ENCODE peak calls at places on chromosomes 4 and X, in four cellular contexts. One of them, this sample, is unnamed. For H3K4me1, the result is how much of the 10 kb centered on the place peaks cover.

GRCh38 chr4:109910261-109910660 is 2.4 kb upstream of the EGF start:
- DNase-seq in upper lobe of right lung: no peak
- DNase-seq in uterus: no peak
- DNase-seq in H9: no peak
- DNase-seq in this sample: no peak

GRCh38 chr4:30380404-30380998 is 339.7 kb upstream of the PCDH7 start:
- DNase-seq in upper lobe of right lung: no peak
- DNase-seq in uterus: no peak
- DNase-seq in H9: peak
- DNase-seq in this sample: peak

GRCh38 chrX:39854772-39855747 is 242.7 kb downstream of the BCOR start:
- DNase-seq in upper lobe of right lung: no peak
- DNase-seq in uterus: no peak
- DNase-seq in H9: no peak
- DNase-seq in this sample: no peak

GRCh38 chr4:10982305-10982704 is 297.7 kb upstream of the CLNK start:
- DNase-seq in upper lobe of right lung: no peak
- DNase-seq in uterus: no peak
- DNase-seq in H9: peak
- DNase-seq in this sample: no peak

GRCh38 chrX:109732319-109732779 is 708 bp downstream of the ACSL4 start:
- DNase-seq in upper lobe of right lung: no peak
- DNase-seq in uterus: no peak
- DNase-seq in H9: peak
- DNase-seq in this sample: no peak

GRCh38 chrX:107979534-107979933 is 2.6 kb downstream of the TEX13B start:
- DNase-seq in upper lobe of right lung: no peak
- DNase-seq in uterus: no peak
- DNase-seq in H9: no peak
- DNase-seq in this sample: no peak

GRCh38 chr4:120052840-120053239 is 13.8 kb downstream of the MAD2L1 start:
- DNase-seq in upper lobe of right lung: no peak
- DNase-seq in uterus: peak
- DNase-seq in H9: no peak
- DNase-seq in this sample: no peak

GRCh38 chr4:59973496-59973895 is 1226.6 kb upstream of the ADGRL3 start:
- DNase-seq in upper lobe of right lung: no peak
- DNase-seq in uterus: no peak
- DNase-seq in H9: no peak
- DNase-seq in this sample: no peak

GRCh38 chr4:150283689-150284088 is 205.4 kb downstream of the DCLK2 start:
- DNase-seq in upper lobe of right lung: no peak
- DNase-seq in uterus: no peak
- DNase-seq in H9: no peak
- DNase-seq in this sample: no peak

GRCh38 chr4:160947653-160948052 is 1216.1 kb downstream of the FSTL5 start:
- DNase-seq in upper lobe of right lung: no peak
- DNase-seq in uterus: no peak
- DNase-seq in H9: no peak
- DNase-seq in this sample: no peak

GRCh38 chr4:6548201-6548881 is 26.6 kb upstream of the MAN2B2 start:
- DNase-seq in upper lobe of right lung: no peak
- DNase-seq in uterus: no peak
- DNase-seq in H9: peak
- DNase-seq in this sample: no peak

GRCh38 chrX:65686246-65686645 is 18.8 kb downstream of the MSN start:
- DNase-seq in upper lobe of right lung: no peak
- DNase-seq in uterus: no peak
- DNase-seq in H9: no peak
- DNase-seq in this sample: no peak

GRCh38 chr4:54281060-54281781 is 52.1 kb downstream of the PDGFRA start:
- DNase-seq in upper lobe of right lung: no peak
- DNase-seq in uterus: peak
- DNase-seq in H9: no peak
- DNase-seq in this sample: peak

GRCh38 chr4:147060171-147060931 is 114.7 kb upstream of the TTC29 start:
- DNase-seq in upper lobe of right lung: no peak
- DNase-seq in uterus: no peak
- DNase-seq in H9: no peak
- DNase-seq in this sample: no peak

GRCh38 chr4:77349796-77350195 is 192.8 kb downstream of the CCNG2 start:
- DNase-seq in upper lobe of right lung: no peak
- DNase-seq in uterus: no peak
- DNase-seq in H9: no peak
- DNase-seq in this sample: no peak

GRCh38 chr4:142372570-142373300 is 473.4 kb downstream of the INPP4B start:
- DNase-seq in upper lobe of right lung: no peak
- DNase-seq in uterus: no peak
- DNase-seq in H9: no peak
- DNase-seq in this sample: no peak

GRCh38 chrX:70132877-70133302 is 357 bp upstream of the IGBP1 start:
- DNase-seq in upper lobe of right lung: no peak
- DNase-seq in uterus: no peak
- DNase-seq in H9: no peak
- DNase-seq in this sample: no peak

GRCh38 chrX:10759400-10759799 is 139.0 kb upstream of the MID1 start:
- DNase-seq in upper lobe of right lung: no peak
- DNase-seq in uterus: no peak
- DNase-seq in H9: peak
- DNase-seq in this sample: no peak

GRCh38 chrX:10761447-10761846 is 141.1 kb upstream of the MID1 start:
- DNase-seq in upper lobe of right lung: no peak
- DNase-seq in uterus: no peak
- DNase-seq in H9: no peak
- DNase-seq in this sample: no peak

GRCh38 chrX:10754445-10754844 is 134.1 kb upstream of the MID1 start:
- DNase-seq in upper lobe of right lung: no peak
- DNase-seq in uterus: no peak
- DNase-seq in H9: no peak
- DNase-seq in this sample: no peak

GRCh38 chrX:10755477-10756334 is 135.3 kb upstream of the MID1 start:
- DNase-seq in upper lobe of right lung: no peak
- DNase-seq in uterus: peak
- DNase-seq in H9: peak
- DNase-seq in this sample: no peak

GRCh38 chrX:10756365-10756915 is 136.1 kb upstream of the MID1 start:
- DNase-seq in upper lobe of right lung: no peak
- DNase-seq in uterus: peak
- DNase-seq in H9: no peak
- DNase-seq in this sample: no peak
- H3K27ac ChIP-seq in upper lobe of right lung: no peak
- H3K27ac ChIP-seq in uterus: peak
- H3K27ac ChIP-seq in H9: no peak
- H3K27ac ChIP-seq in this sample: no peak

GRCh38 chr4:41802590-41802989 is 54.1 kb upstream of the PHOX2B start:
- DNase-seq in upper lobe of right lung: no peak
- DNase-seq in uterus: no peak
- DNase-seq in H9: no peak
- DNase-seq in this sample: no peak
- H3K4me1 ChIP-seq in upper lobe of right lung: under half
- H3K4me1 ChIP-seq in uterus: under half
- H3K4me1 ChIP-seq in H9: under half
- H3K4me1 ChIP-seq in this sample: under half

GRCh38 chr4:139956436-139957107 is 197.4 kb downstream of the MAML3 start:
- DNase-seq in upper lobe of right lung: no peak
- DNase-seq in uterus: peak
- DNase-seq in H9: no peak
- DNase-seq in this sample: no peak
- H3K27ac ChIP-seq in upper lobe of right lung: peak
- H3K27ac ChIP-seq in uterus: peak
- H3K27ac ChIP-seq in H9: no peak
- H3K27ac ChIP-seq in this sample: no peak

GRCh38 chr4:89556596-89557305 is 249.2 kb upstream of the GPRIN3 start:
- DNase-seq in upper lobe of right lung: no peak
- DNase-seq in uterus: no peak
- DNase-seq in H9: no peak
- DNase-seq in this sample: no peak

GRCh38 chr4:89545315-89545714 is 237.7 kb upstream of the GPRIN3 start:
- DNase-seq in upper lobe of right lung: no peak
- DNase-seq in uterus: no peak
- DNase-seq in H9: no peak
- DNase-seq in this sample: no peak

GRCh38 chr4:89549907-89550306 is 242.3 kb upstream of the GPRIN3 start:
- DNase-seq in upper lobe of right lung: no peak
- DNase-seq in uterus: no peak
- DNase-seq in H9: no peak
- DNase-seq in this sample: no peak

GRCh38 chr4:89551191-89551590 is 243.6 kb upstream of the GPRIN3 start:
- DNase-seq in upper lobe of right lung: no peak
- DNase-seq in uterus: no peak
- DNase-seq in H9: no peak
- DNase-seq in this sample: no peak
- H3K4me1 ChIP-seq in upper lobe of right lung: under half
- H3K4me1 ChIP-seq in uterus: under half
- H3K4me1 ChIP-seq in H9: under half
- H3K4me1 ChIP-seq in this sample: under half

DNA sequence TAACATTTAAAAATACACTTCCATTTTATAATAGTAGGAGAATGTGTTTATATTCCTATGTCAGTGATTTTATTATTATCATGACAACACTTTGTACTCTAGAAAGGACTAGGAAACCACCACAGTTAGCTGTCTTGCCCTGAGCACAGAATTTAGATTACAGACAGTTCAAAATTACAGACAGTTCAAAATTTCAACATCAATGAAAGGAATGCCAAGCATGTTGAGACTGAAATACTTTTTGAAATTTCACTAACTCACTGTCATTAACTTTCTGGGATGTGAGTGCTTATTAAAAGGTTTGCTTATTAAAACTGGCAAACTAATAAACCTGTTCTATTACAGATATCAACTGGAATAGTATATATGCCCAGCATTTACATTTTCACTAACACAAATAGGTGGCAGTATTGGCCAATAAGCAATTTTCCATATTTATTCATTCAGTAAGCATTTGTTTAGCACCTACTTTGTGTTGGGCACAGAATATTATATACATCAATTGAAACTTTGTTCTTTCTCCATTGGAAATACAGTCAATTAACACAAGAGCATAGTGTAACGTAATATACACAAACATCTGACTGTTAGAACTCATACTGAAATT is 179.4 kb downstream of the FBXW7 start:
- DNase-seq in upper lobe of right lung: no peak
- DNase-seq in uterus: no peak
- DNase-seq in H9: no peak
- DNase-seq in this sample: no peak
- H3K27ac ChIP-seq in upper lobe of right lung: no peak
- H3K27ac ChIP-seq in uterus: no peak
- H3K27ac ChIP-seq in H9: no peak
- H3K27ac ChIP-seq in this sample: no peak